ENCODE peak calls at places on chromosomes 13 and 19, in seven cellular contexts. One of them, this sample, is unnamed. For H3K4me1, the result is how much of the 10 kb centered on the place peaks cover.

GRCh38 chr13:80030491-80030890 is 310.4 kb downstream of the SPRY2 start:
- DNase-seq in cardiac muscle cell: no peak
- DNase-seq in tibial nerve: no peak
- DNase-seq in fibroblast of lung: no peak
- DNase-seq in OCI-LY7: no peak
- DNase-seq in left ventricle myocardium inferior: no peak
- DNase-seq in ascending aorta: no peak
- DNase-seq in this sample: peak

GRCh38 chr13:110575322-110576069 is 14.0 kb upstream of the RAB20 start:
- DNase-seq in cardiac muscle cell: peak
- DNase-seq in tibial nerve: peak
- DNase-seq in fibroblast of lung: peak
- DNase-seq in OCI-LY7: no peak
- DNase-seq in left ventricle myocardium inferior: peak
- DNase-seq in ascending aorta: no peak
- DNase-seq in this sample: no peak

GRCh38 chr19:4693471-4694121 is 23.5 kb upstream of the MYDGF start:
- DNase-seq in cardiac muscle cell: no peak
- DNase-seq in tibial nerve: no peak
- DNase-seq in fibroblast of lung: no peak
- DNase-seq in OCI-LY7: no peak
- DNase-seq in left ventricle myocardium inferior: no peak
- DNase-seq in ascending aorta: no peak
- DNase-seq in this sample: no peak

GRCh38 chr19:35236638-35237400 is 8.3 kb upstream of the FAM187B start:
- DNase-seq in cardiac muscle cell: no peak
- DNase-seq in tibial nerve: no peak
- DNase-seq in fibroblast of lung: no peak
- DNase-seq in OCI-LY7: peak
- DNase-seq in left ventricle myocardium inferior: no peak
- DNase-seq in ascending aorta: no peak
- DNase-seq in this sample: peak

GRCh38 chr13:45916036-45916435 is 64.5 kb upstream of the SIAH3 start:
- DNase-seq in cardiac muscle cell: no peak
- DNase-seq in tibial nerve: no peak
- DNase-seq in fibroblast of lung: no peak
- DNase-seq in OCI-LY7: no peak
- DNase-seq in left ventricle myocardium inferior: no peak
- DNase-seq in ascending aorta: no peak
- DNase-seq in this sample: no peak

GRCh38 chr13:38543561-38543960 is 143.3 kb upstream of the FREM2 start:
- DNase-seq in cardiac muscle cell: no peak
- DNase-seq in tibial nerve: no peak
- DNase-seq in fibroblast of lung: no peak
- DNase-seq in OCI-LY7: no peak
- DNase-seq in left ventricle myocardium inferior: no peak
- DNase-seq in ascending aorta: no peak
- DNase-seq in this sample: no peak

GRCh38 chr19:49333426-49334288 is 1.5 kb upstream of the CD37 start:
- DNase-seq in cardiac muscle cell: no peak
- DNase-seq in tibial nerve: no peak
- DNase-seq in fibroblast of lung: no peak
- DNase-seq in OCI-LY7: peak
- DNase-seq in left ventricle myocardium inferior: no peak
- DNase-seq in ascending aorta: no peak
- DNase-seq in this sample: peak

GRCh38 chr19:2479556-2480194 is 3.7 kb downstream of the GADD45B start:
- DNase-seq in cardiac muscle cell: no peak
- DNase-seq in tibial nerve: no peak
- DNase-seq in fibroblast of lung: no peak
- DNase-seq in OCI-LY7: peak
- DNase-seq in left ventricle myocardium inferior: no peak
- DNase-seq in ascending aorta: no peak
- DNase-seq in this sample: no peak

GRCh38 chr19:17553256-17553655 is 2.2 kb upstream of the COLGALT1 start:
- DNase-seq in cardiac muscle cell: no peak
- DNase-seq in tibial nerve: peak
- DNase-seq in fibroblast of lung: peak
- DNase-seq in OCI-LY7: no peak
- DNase-seq in left ventricle myocardium inferior: peak
- DNase-seq in ascending aorta: no peak
- DNase-seq in this sample: peak

DNA sequence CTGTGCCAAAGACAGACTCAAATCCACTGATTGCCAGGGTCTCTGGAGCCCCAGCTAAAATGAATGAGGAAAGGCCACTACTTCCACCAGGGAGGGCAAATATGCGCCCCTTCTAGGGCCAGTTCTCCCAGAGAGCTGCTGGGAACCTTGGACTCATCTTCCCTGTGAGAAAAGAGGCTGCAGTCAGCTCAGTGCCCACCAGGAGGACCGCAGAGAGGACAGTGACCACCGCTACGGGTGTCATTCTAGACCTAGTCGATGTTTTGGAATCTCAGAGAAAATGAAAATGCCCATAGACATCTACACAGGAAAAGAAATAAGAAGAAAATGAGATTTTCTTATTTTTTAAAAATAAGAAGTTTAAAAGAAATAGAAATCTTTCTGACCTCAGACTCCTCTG is 235.1 kb downstream of the UQCRFS1 start:
- DNase-seq in cardiac muscle cell: no peak
- DNase-seq in tibial nerve: no peak
- DNase-seq in fibroblast of lung: no peak
- DNase-seq in OCI-LY7: no peak
- DNase-seq in left ventricle myocardium inferior: no peak
- DNase-seq in ascending aorta: no peak
- DNase-seq in this sample: no peak
- TF ChIP-seq CTCF in cardiac muscle cell: peak
- TF ChIP-seq CTCF in tibial nerve: no peak
- TF ChIP-seq CTCF in fibroblast of lung: no peak
- TF ChIP-seq CTCF in OCI-LY7: no peak
- TF ChIP-seq CTCF in left ventricle myocardium inferior: no peak
- TF ChIP-seq CTCF in ascending aorta: no peak
- TF ChIP-seq CTCF in this sample: no peak

GRCh38 chr13:52798770-52799430 is 49.5 kb downstream of the PCDH8 start:
- DNase-seq in cardiac muscle cell: no peak
- DNase-seq in tibial nerve: no peak
- DNase-seq in fibroblast of lung: no peak
- DNase-seq in OCI-LY7: no peak
- DNase-seq in left ventricle myocardium inferior: no peak
- DNase-seq in ascending aorta: no peak
- DNase-seq in this sample: no peak

GRCh38 chr13:52797176-52797575 is 51.3 kb downstream of the PCDH8 start:
- DNase-seq in cardiac muscle cell: no peak
- DNase-seq in tibial nerve: no peak
- DNase-seq in fibroblast of lung: no peak
- DNase-seq in OCI-LY7: no peak
- DNase-seq in left ventricle myocardium inferior: no peak
- DNase-seq in ascending aorta: no peak
- DNase-seq in this sample: no peak

GRCh38 chr13:52788011-52788410 is 48.4 kb upstream of the CNMD start:
- DNase-seq in cardiac muscle cell: no peak
- DNase-seq in tibial nerve: no peak
- DNase-seq in fibroblast of lung: no peak
- DNase-seq in OCI-LY7: no peak
- DNase-seq in left ventricle myocardium inferior: no peak
- DNase-seq in ascending aorta: no peak
- DNase-seq in this sample: no peak

GRCh38 chr13:52794589-52794988 is 53.9 kb downstream of the PCDH8 start:
- DNase-seq in cardiac muscle cell: no peak
- DNase-seq in tibial nerve: no peak
- DNase-seq in fibroblast of lung: no peak
- DNase-seq in OCI-LY7: no peak
- DNase-seq in left ventricle myocardium inferior: no peak
- DNase-seq in ascending aorta: no peak
- DNase-seq in this sample: no peak

DNA sequence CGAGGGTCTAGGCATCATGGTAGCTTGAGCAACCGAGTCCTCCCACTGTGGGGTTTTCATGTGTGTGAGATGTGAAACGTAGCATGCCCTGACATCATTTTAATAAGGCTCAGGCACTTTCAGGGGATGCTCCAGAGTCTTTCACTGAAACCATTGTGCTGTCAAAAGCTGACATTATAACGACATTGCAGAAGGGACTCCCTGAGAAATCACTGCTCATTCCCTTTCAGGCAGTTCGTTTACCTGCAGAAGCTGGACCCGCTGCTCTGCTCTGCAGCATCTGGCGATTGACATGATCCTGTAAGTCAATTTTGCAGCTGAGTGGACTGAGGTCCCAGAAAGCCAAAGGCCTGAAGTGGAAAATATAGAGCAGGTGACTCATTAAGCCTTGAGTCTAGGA is 53.9 kb upstream of the CNMD start:
- DNase-seq in cardiac muscle cell: no peak
- DNase-seq in tibial nerve: no peak
- DNase-seq in fibroblast of lung: no peak
- DNase-seq in OCI-LY7: no peak
- DNase-seq in left ventricle myocardium inferior: no peak
- DNase-seq in ascending aorta: no peak
- DNase-seq in this sample: no peak
- H3K4me1 ChIP-seq in cardiac muscle cell: under half
- H3K4me1 ChIP-seq in tibial nerve: under half
- H3K4me1 ChIP-seq in fibroblast of lung: under half
- H3K4me1 ChIP-seq in OCI-LY7: under half
- H3K4me1 ChIP-seq in left ventricle myocardium inferior: under half
- H3K4me1 ChIP-seq in ascending aorta: under half
- H3K4me1 ChIP-seq in this sample: under half

GRCh38 chr13:53781941-53782340 is 753.3 kb downstream of the OLFM4 start:
- DNase-seq in cardiac muscle cell: peak
- DNase-seq in tibial nerve: no peak
- DNase-seq in fibroblast of lung: peak
- DNase-seq in OCI-LY7: no peak
- DNase-seq in left ventricle myocardium inferior: no peak
- DNase-seq in ascending aorta: no peak
- DNase-seq in this sample: no peak

GRCh38 chr13:53783466-53783865 is 754.9 kb downstream of the OLFM4 start:
- DNase-seq in cardiac muscle cell: no peak
- DNase-seq in tibial nerve: no peak
- DNase-seq in fibroblast of lung: no peak
- DNase-seq in OCI-LY7: no peak
- DNase-seq in left ventricle myocardium inferior: no peak
- DNase-seq in ascending aorta: no peak
- DNase-seq in this sample: no peak

GRCh38 chr13:53782400-53783030 is 753.9 kb downstream of the OLFM4 start:
- DNase-seq in cardiac muscle cell: peak
- DNase-seq in tibial nerve: peak
- DNase-seq in fibroblast of lung: peak
- DNase-seq in OCI-LY7: peak
- DNase-seq in left ventricle myocardium inferior: no peak
- DNase-seq in ascending aorta: no peak
- DNase-seq in this sample: no peak

GRCh38 chr13:53775807-53776206 is 747.2 kb downstream of the OLFM4 start:
- DNase-seq in cardiac muscle cell: no peak
- DNase-seq in tibial nerve: no peak
- DNase-seq in fibroblast of lung: no peak
- DNase-seq in OCI-LY7: no peak
- DNase-seq in left ventricle myocardium inferior: no peak
- DNase-seq in ascending aorta: no peak
- DNase-seq in this sample: no peak

GRCh38 chr13:53778937-53779336 is 750.3 kb downstream of the OLFM4 start:
- DNase-seq in cardiac muscle cell: peak
- DNase-seq in tibial nerve: no peak
- DNase-seq in fibroblast of lung: no peak
- DNase-seq in OCI-LY7: no peak
- DNase-seq in left ventricle myocardium inferior: no peak
- DNase-seq in ascending aorta: no peak
- DNase-seq in this sample: no peak
- TF ChIP-seq CTCF in cardiac muscle cell: no peak
- TF ChIP-seq CTCF in tibial nerve: no peak
- TF ChIP-seq CTCF in fibroblast of lung: no peak
- TF ChIP-seq CTCF in OCI-LY7: peak
- TF ChIP-seq CTCF in left ventricle myocardium inferior: no peak
- TF ChIP-seq CTCF in ascending aorta: no peak
- TF ChIP-seq CTCF in this sample: no peak

DNA sequence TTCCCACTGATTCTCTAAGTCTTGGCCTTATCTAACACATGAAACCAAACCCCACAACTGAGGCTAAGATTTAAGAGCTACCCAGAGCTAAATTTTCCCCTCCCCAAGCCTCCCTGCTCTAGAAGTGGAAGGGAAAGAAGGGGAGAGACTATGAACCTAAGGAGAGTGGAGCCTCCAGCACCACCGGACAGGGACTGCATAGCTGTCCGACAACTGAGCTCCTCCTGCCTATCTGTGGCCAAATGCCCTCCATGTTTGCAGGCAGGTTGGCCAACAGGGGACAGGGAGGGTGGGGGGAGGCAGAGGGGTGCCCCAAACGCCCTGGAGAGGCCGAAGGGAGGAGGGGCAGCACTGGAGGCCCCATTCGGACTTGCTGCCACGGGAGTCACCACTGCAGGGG is 6.0 kb upstream of the NAPA start:
- DNase-seq in cardiac muscle cell: no peak
- DNase-seq in tibial nerve: no peak
- DNase-seq in fibroblast of lung: no peak
- DNase-seq in OCI-LY7: no peak
- DNase-seq in left ventricle myocardium inferior: no peak
- DNase-seq in ascending aorta: no peak
- DNase-seq in this sample: no peak
- H3K4me1 ChIP-seq in cardiac muscle cell: under half
- H3K4me1 ChIP-seq in tibial nerve: under half
- H3K4me1 ChIP-seq in fibroblast of lung: under half
- H3K4me1 ChIP-seq in OCI-LY7: half or more
- H3K4me1 ChIP-seq in left ventricle myocardium inferior: under half
- H3K4me1 ChIP-seq in ascending aorta: under half
- H3K4me1 ChIP-seq in this sample: under half

GRCh38 chr13:33108620-33109019 is 92.4 kb downstream of the KL start:
- DNase-seq in cardiac muscle cell: no peak
- DNase-seq in tibial nerve: no peak
- DNase-seq in fibroblast of lung: peak
- DNase-seq in OCI-LY7: no peak
- DNase-seq in left ventricle myocardium inferior: no peak
- DNase-seq in ascending aorta: no peak
- DNase-seq in this sample: no peak

GRCh38 chr13:33110386-33110712 is 94.1 kb downstream of the KL start:
- DNase-seq in cardiac muscle cell: no peak
- DNase-seq in tibial nerve: no peak
- DNase-seq in fibroblast of lung: no peak
- DNase-seq in OCI-LY7: no peak
- DNase-seq in left ventricle myocardium inferior: no peak
- DNase-seq in ascending aorta: no peak
- DNase-seq in this sample: no peak

GRCh38 chr13:33110713-33111413 is 94.6 kb downstream of the KL start:
- DNase-seq in cardiac muscle cell: no peak
- DNase-seq in tibial nerve: peak
- DNase-seq in fibroblast of lung: peak
- DNase-seq in OCI-LY7: peak
- DNase-seq in left ventricle myocardium inferior: peak
- DNase-seq in ascending aorta: no peak
- DNase-seq in this sample: no peak

GRCh38 chr13:33109319-33109718 is 93.1 kb downstream of the KL start:
- DNase-seq in cardiac muscle cell: no peak
- DNase-seq in tibial nerve: no peak
- DNase-seq in fibroblast of lung: peak
- DNase-seq in OCI-LY7: no peak
- DNase-seq in left ventricle myocardium inferior: no peak
- DNase-seq in ascending aorta: no peak
- DNase-seq in this sample: no peak

GRCh38 chr13:33109801-33110200 is 93.6 kb downstream of the KL start:
- DNase-seq in cardiac muscle cell: no peak
- DNase-seq in tibial nerve: no peak
- DNase-seq in fibroblast of lung: no peak
- DNase-seq in OCI-LY7: peak
- DNase-seq in left ventricle myocardium inferior: no peak
- DNase-seq in ascending aorta: no peak
- DNase-seq in this sample: no peak
- TF ChIP-seq CTCF in cardiac muscle cell: peak
- TF ChIP-seq CTCF in tibial nerve: no peak
- TF ChIP-seq CTCF in fibroblast of lung: peak
- TF ChIP-seq CTCF in OCI-LY7: peak
- TF ChIP-seq CTCF in left ventricle myocardium inferior: peak
- TF ChIP-seq CTCF in ascending aorta: no peak
- TF ChIP-seq CTCF in this sample: no peak